ENCODE peak calls at places on chromosomes 13 and 19, in four cellular contexts. E is SHP77, J is iPS-NIHi11, T is type B pancreatic cell. S is an unnamed sample.

GRCh38 chr19:1069009-1069779 is 2.2 kb downstream of the ARHGAP45 start:
- DNase-seq in T (no peak), J (no peak), E (no peak), S (peak; percentile 70)

GRCh38 chr19:2507109-2507508 is 31.2 kb downstream of the GADD45B start:
- DNase-seq in T (no peak), E (peak; percentile 93), J (no peak), S (no peak)

GRCh38 chr19:18274303-18274775 is at the start of gene IQCN:
- DNase-seq in E (no peak), T (no peak), J (no peak), S (no peak)

GRCh38 chr19:48292798-48293197 is 22.9 kb downstream of the ZNF114 start:
- DNase-seq in T (no peak), E (no peak), J (no peak), S (no peak)

GRCh38 chr19:9836021-9836420 is 903 bp downstream of the PIN1 start:
- DNase-seq in T (no peak), E (no peak), J (no peak), S (no peak)

GRCh38 chr13:40470665-40471064 is 195.8 kb downstream of the FOXO1 start:
- DNase-seq in J (no peak), T (no peak), E (no peak), S (no peak)

GRCh38 chr19:2561895-2562294 is 86.0 kb downstream of the GADD45B start:
- DNase-seq in J (no peak), T (no peak), E (no peak), S (no peak)

GRCh38 chr13:71864981-71865857 is 1.8 kb downstream of the DACH1 start:
- DNase-seq in E (peak; percentile 49), J (peak; percentile 31), T (peak; percentile 72), S (peak; percentile 43)

GRCh38 chr19:6064016-6064702 is 46.1 kb downstream of the RFX2 start:
- DNase-seq in J (no peak), T (no peak), E (no peak), S (no peak)

GRCh38 chr13:83162493-83162892 is 719.8 kb downstream of the SLITRK1 start:
- DNase-seq in J (no peak), T (no peak), E (no peak), S (no peak)

GRCh38 chr19:37484406-37485115 is 15.4 kb downstream of the ZNF570 start:
- DNase-seq in T (no peak), J (no peak), E (no peak), S (no peak)

GRCh38 chr13:112928958-112929777 is 39.8 kb upstream of the MCF2L start:
- DNase-seq in E (peak; percentile 70), T (no peak), J (no peak), S (no peak)

GRCh38 chr19:38830039-38830733 is 1.4 kb downstream of the ECH1 start:
- DNase-seq in E (no peak), J (no peak), T (no peak), S (no peak)

GRCh38 chr19:12052571-12053169 is at the start of gene ZNF878:
- DNase-seq in E (peak; percentile 96), T (peak; percentile 90), J (peak; percentile 91), S (peak; percentile 88)

GRCh38 chr13:79079351-79079839 is 326.7 kb downstream of the RBM26 start:
- DNase-seq in E (no peak), T (no peak), J (no peak), S (no peak)

GRCh38 chr19:661427-662196 is 1.4 kb downstream of the RNF126 start:
- DNase-seq in E (no peak), J (no peak), T (no peak), S (no peak)

GRCh38 chr13:77698211-77699058 is 948 bp downstream of the SLAIN1 start:
- DNase-seq in E (no peak), T (peak; percentile 71), J (peak; percentile 58), S (peak; percentile 45)

GRCh38 chr19:42515241-42515832 is 12.9 kb downstream of the CEACAM1 start:
- DNase-seq in E (no peak), T (peak; percentile 4), J (no peak), S (no peak)

GRCh38 chr19:18009412-18010066 is 1.6 kb downstream of the ARRDC2 start:
- DNase-seq in J (no peak), E (no peak), T (no peak), S (no peak)

GRCh38 chr19:48926909-48927308 is 6.6 kb upstream of the DHDH start:
- DNase-seq in J (no peak), E (no peak), T (no peak), S (peak; percentile 81)

GRCh38 chr19:13838071-13838942 is 38.6 kb upstream of the NANOS3 start:
- DNase-seq in E (no peak), J (no peak), T (no peak), S (no peak)

GRCh38 chr19:19101540-19101939 is 36.7 kb downstream of the TMEM161A start:
- DNase-seq in E (no peak), T (no peak), J (no peak), S (no peak)

GRCh38 chr19:4715529-4716221 is 8.0 kb downstream of the DPP9 start:
- DNase-seq in T (no peak), J (no peak), E (no peak), S (no peak)